ENCODE peak calls at places on chromosomes 2 and 18, in four cellular contexts. One of them, this sample, is unnamed.

GRCh38 chr2:61380120-61380881 is 90.6 kb downstream of the USP34 start:
- DNase-seq in K562: no peak
- DNase-seq in HepG2: no peak
- DNase-seq in GM12878: no peak
- DNase-seq in this sample: no peak

GRCh38 chr2:97951155-97951670 is 44.5 kb downstream of the TMEM131 start:
- DNase-seq in GM12878: no peak
- DNase-seq in K562: no peak
- DNase-seq in HepG2: no peak
- DNase-seq in this sample: no peak

GRCh38 chr2:170716851-170717598 is 1.9 kb downstream of the SP5 start:
- DNase-seq in K562: no peak
- DNase-seq in GM12878: no peak
- DNase-seq in HepG2: peak; percentile 69
- DNase-seq in this sample: no peak

GRCh38 chr2:181305151-181306123 is 151.7 kb upstream of the ITGA4 start:
- DNase-seq in K562: peak; percentile 4
- DNase-seq in GM12878: peak; percentile 96
- DNase-seq in HepG2: peak; percentile 95
- DNase-seq in this sample: no peak

GRCh38 chr2:67032091-67032490 is 365.0 kb upstream of the ETAA1 start:
- DNase-seq in K562: no peak
- DNase-seq in HepG2: no peak
- DNase-seq in GM12878: no peak
- DNase-seq in this sample: no peak

GRCh38 chr2:118012778-118013177 is 1.1 kb downstream of the CCDC93 start:
- DNase-seq in GM12878: no peak
- DNase-seq in HepG2: no peak
- DNase-seq in K562: no peak
- DNase-seq in this sample: no peak

GRCh38 chr2:39513641-39514094 is 76.6 kb upstream of the MAP4K3 start:
- DNase-seq in HepG2: peak; percentile 83
- DNase-seq in K562: peak; percentile 87
- DNase-seq in GM12878: peak; percentile 51
- DNase-seq in this sample: peak; percentile 58

GRCh38 chr2:96156011-96156820 is 11.0 kb upstream of the DUSP2 start:
- DNase-seq in HepG2: no peak
- DNase-seq in GM12878: no peak
- DNase-seq in K562: no peak
- DNase-seq in this sample: no peak

GRCh38 chr2:140502951-140503630 is 1627.7 kb downstream of the LRP1B start:
- DNase-seq in GM12878: no peak
- DNase-seq in HepG2: no peak
- DNase-seq in K562: no peak
- DNase-seq in this sample: no peak

GRCh38 chr2:70962211-70962884 is 16.1 kb upstream of the ANKRD53 start:
- DNase-seq in HepG2: no peak
- DNase-seq in GM12878: no peak
- DNase-seq in K562: no peak
- DNase-seq in this sample: no peak

GRCh38 chr2:227774011-227774624 is 28.4 kb downstream of the SCYGR8 start:
- DNase-seq in GM12878: no peak
- DNase-seq in HepG2: peak; percentile 69
- DNase-seq in K562: peak; percentile 14
- DNase-seq in this sample: no peak

GRCh38 chr18:71212222-71212621 is 923.4 kb downstream of the SOCS6 start:
- DNase-seq in GM12878: no peak
- DNase-seq in HepG2: no peak
- DNase-seq in K562: no peak
- DNase-seq in this sample: no peak

GRCh38 chr2:98350411-98350810 is 4.2 kb downstream of the CNGA3 start:
- DNase-seq in K562: no peak
- DNase-seq in HepG2: no peak
- DNase-seq in GM12878: no peak
- DNase-seq in this sample: no peak

GRCh38 chr2:121211251-121211650 is 73.8 kb downstream of the TFCP2L1 start:
- DNase-seq in GM12878: no peak
- DNase-seq in HepG2: no peak
- DNase-seq in K562: no peak
- DNase-seq in this sample: no peak
- TF ChIP-seq BHLHE40 in GM12878: no peak
- TF ChIP-seq BHLHE40 in HepG2: no peak
- TF ChIP-seq BHLHE40 in K562: no peak
- TF ChIP-seq BHLHE40 in this sample: no peak

GRCh38 chr2:230642966-230643365 is 69.7 kb upstream of the CAB39 start:
- DNase-seq in GM12878: no peak
- DNase-seq in HepG2: no peak
- DNase-seq in K562: no peak
- DNase-seq in this sample: no peak

GRCh38 chr2:230640540-230641011 is 72.1 kb upstream of the CAB39 start:
- DNase-seq in HepG2: no peak
- DNase-seq in GM12878: no peak
- DNase-seq in K562: no peak
- DNase-seq in this sample: no peak

GRCh38 chr2:230643576-230644291 is 68.9 kb upstream of the CAB39 start:
- DNase-seq in HepG2: no peak
- DNase-seq in K562: no peak
- DNase-seq in GM12878: no peak
- DNase-seq in this sample: no peak
- TF ChIP-seq TARDBP in HepG2: no peak
- TF ChIP-seq TARDBP in K562: no peak
- TF ChIP-seq TARDBP in GM12878: no peak
- TF ChIP-seq TARDBP in this sample: no peak

GRCh38 chr2:218257390-218257981 is 3.3 kb upstream of the GPBAR1 start:
- DNase-seq in GM12878: peak; percentile 56
- DNase-seq in HepG2: no peak
- DNase-seq in K562: peak; percentile 71
- DNase-seq in this sample: peak; percentile 72
- TF ChIP-seq FOXM1 in GM12878: no peak
- TF ChIP-seq FOXM1 in HepG2: no peak
- TF ChIP-seq FOXM1 in K562: no peak
- TF ChIP-seq FOXM1 in this sample: no peak

GRCh38 chr2:101327863-101328394 is 19.4 kb upstream of the RNF149 start:
- DNase-seq in GM12878: no peak
- DNase-seq in HepG2: no peak
- DNase-seq in K562: no peak
- DNase-seq in this sample: no peak
- TF ChIP-seq BHLHE40 in GM12878: no peak
- TF ChIP-seq BHLHE40 in HepG2: no peak
- TF ChIP-seq BHLHE40 in K562: no peak
- TF ChIP-seq BHLHE40 in this sample: no peak